ENCODE peak calls at places on chromosomes 4 and X, in eight cellular contexts. M, K, O, P, D, E, Q and N are unnamed samples.

GRCh38 chrX:101348452-101349222 is at the start of gene TIMM8A:
- DNase-seq in E (peak), K (peak), D (peak), P (peak), O (peak), Q (peak), M (peak), N (peak)

GRCh38 chr4:77600521-77601451 is 4.8 kb upstream of the CXCL13 start:
- DNase-seq in M (no peak), Q (peak), P (peak), K (peak), O (no peak), E (no peak), D (peak), N (peak)

GRCh38 chr4:139553751-139554670 is 2.0 kb downstream of the SETD7 start:
- DNase-seq in K (no peak), M (no peak), E (no peak), Q (no peak), P (no peak), O (no peak), D (no peak), N (no peak)

GRCh38 chr4:106816501-106816900 is 219.6 kb downstream of the DKK2 start:
- DNase-seq in D (peak), P (no peak), Q (peak), O (no peak), M (no peak), E (no peak), K (no peak), N (no peak)

GRCh38 chrX:41027388-41027787 is 57.9 kb upstream of the USP9X start:
- DNase-seq in E (no peak), P (no peak), M (no peak), Q (peak), K (no peak), O (no peak), D (peak), N (no peak)

GRCh38 chr4:81152839-81153713 is 61.9 kb downstream of the PRKG2 start:
- DNase-seq in K (peak), E (no peak), M (no peak), D (no peak), P (peak), O (no peak), Q (no peak), N (no peak)

GRCh38 chr4:47031011-47031678 is at the start of gene GABRB1:
- DNase-seq in D (peak), M (no peak), O (peak), Q (peak), P (no peak), K (peak), E (peak), N (no peak)

GRCh38 chr4:74793757-74794340 is 474 bp downstream of the BTC start:
- DNase-seq in Q (no peak), D (peak), K (peak), E (peak), M (no peak), O (peak), P (peak), N (no peak)

GRCh38 chr4:7892212-7893019 is 47.2 kb downstream of the AFAP1 start:
- DNase-seq in Q (peak), P (no peak), E (no peak), O (no peak), M (no peak), K (no peak), D (peak), N (no peak)

GRCh38 chr4:145347684-145348083 is 134.0 kb upstream of the SMAD1 start:
- DNase-seq in D (no peak), M (no peak), Q (peak), O (no peak), E (no peak), K (no peak), P (no peak), N (no peak)